ENCODE peak calls at places on chromosomes 13 and 19, in ten cellular contexts. A is mesendoderm; K is CD8-positive, alpha-beta T cell; Q is heart right ventricle; C is thoracic aorta; H is CD4-positive, CD25-positive, alpha-beta regulatory T cell; P is small intestine; O is CD8-positive, alpha-beta memory T cell; M is A549; N is GM23248. L is an unnamed sample.

GRCh38 chr13:105702441-105702840 is 833.0 kb downstream of the EFNB2 start:
- DNase-seq in K (no peak), H (no peak), Q (no peak), O (no peak), N (no peak), M (no peak), C (no peak), A (peak; percentile 5), P (no peak), L (no peak)

GRCh38 chr19:58387338-58388174 is 487 bp downstream of the RPS5 start:
- DNase-seq in Q (no peak), M (no peak), N (peak; percentile 34), O (no peak), A (peak; percentile 35), C (no peak), P (no peak), K (no peak), H (no peak), L (no peak)

GRCh38 chr13:113955235-113955634 is 18.6 kb downstream of the C13orf46 start:
- DNase-seq in M (no peak), K (no peak), P (no peak), C (no peak), O (no peak), Q (no peak), A (no peak), H (no peak), N (no peak), L (no peak)

GRCh38 chr13:27712421-27712820 is 79.9 kb upstream of the GSX1 start:
- DNase-seq in Q (peak; percentile 17), A (no peak), N (no peak), O (no peak), K (no peak), M (no peak), P (peak; percentile 42), H (peak; percentile 26), C (no peak), L (peak; percentile 50)

GRCh38 chr13:79869326-79869725 is 388.4 kb downstream of the NDFIP2 start:
- DNase-seq in A (peak; percentile 93), N (no peak), K (no peak), C (no peak), P (peak; percentile 66), Q (no peak), O (no peak), M (no peak), H (no peak), L (peak; percentile 8)

GRCh38 chr13:19927117-19927734 is 31.3 kb upstream of the ZMYM2 start:
- DNase-seq in A (peak; percentile 19), Q (no peak), H (peak; percentile 22), M (peak; percentile 34), K (no peak), O (no peak), P (peak; percentile 40), C (no peak), N (peak; percentile 34), L (no peak)

GRCh38 chr19:46963093-46963734 is 56.4 kb upstream of the NPAS1 start:
- DNase-seq in P (no peak), Q (no peak), A (no peak), K (no peak), C (no peak), N (peak; percentile 96), M (no peak), H (no peak), O (no peak), L (no peak)

GRCh38 chr13:59700281-59700680 is 463.4 kb downstream of the DIAPH3 start:
- DNase-seq in P (no peak), Q (no peak), H (no peak), O (no peak), A (no peak), M (no peak), K (no peak), C (no peak), N (peak; percentile 11), L (no peak)

GRCh38 chr13:109323338-109323737 is 463.0 kb downstream of the IRS2 start:
- DNase-seq in H (no peak), O (no peak), N (peak; percentile 18), P (no peak), A (no peak), C (no peak), Q (no peak), K (no peak), M (no peak), L (no peak)

GRCh38 chr19:36041831-36042230 is 9.2 kb upstream of the CLIP3 start:
- DNase-seq in H (no peak), P (no peak), N (peak; percentile 80), O (no peak), C (no peak), K (no peak), Q (no peak), M (no peak), A (peak; percentile 61), L (no peak)

GRCh38 chr13:26465514-26465913 is 92.0 kb upstream of the WASF3 start:
- DNase-seq in M (no peak), P (no peak), H (no peak), Q (peak; percentile 56), C (no peak), K (no peak), N (no peak), O (no peak), A (no peak), L (no peak)

DNA sequence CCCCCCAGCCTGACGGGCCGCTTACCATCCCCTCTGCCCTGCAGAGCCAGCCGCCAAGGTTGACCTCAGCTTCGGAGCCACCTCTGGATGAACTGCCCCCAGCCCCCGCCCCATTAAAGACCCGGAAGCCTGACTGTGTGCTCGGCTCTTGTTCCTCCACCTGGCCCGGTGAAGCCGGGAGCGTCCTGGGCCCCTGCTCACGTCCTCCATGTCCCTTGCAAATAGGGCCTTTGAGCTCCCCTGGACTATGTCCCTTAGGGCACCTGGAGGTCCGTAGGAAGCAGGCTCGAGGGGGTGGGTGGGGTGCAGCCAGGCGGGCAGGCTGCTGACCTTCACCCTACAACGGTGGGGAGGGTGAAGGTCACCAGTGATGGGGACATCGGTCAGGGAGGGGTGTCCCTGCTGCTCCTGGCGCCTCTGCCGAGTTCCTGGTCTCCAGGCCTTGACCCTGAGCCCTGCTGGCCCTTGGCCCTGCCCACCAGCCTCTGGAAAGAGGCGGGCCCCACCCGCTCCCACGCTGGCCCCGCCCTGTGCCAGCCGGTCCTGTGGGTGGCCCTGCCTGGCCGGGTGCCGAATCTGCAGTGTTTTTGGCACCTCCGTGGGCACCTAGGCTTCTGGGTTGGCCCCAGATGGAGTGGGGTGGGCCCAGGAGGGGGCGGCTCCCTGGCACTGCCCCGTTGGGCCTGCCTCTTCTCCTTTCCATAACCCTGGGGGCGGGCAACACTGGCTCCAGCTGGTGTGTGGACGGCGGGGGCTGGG is 3.3 kb downstream of the ATP5F1D start:
- DNase-seq in M (no peak), C (no peak), Q (peak; percentile 87), N (peak; percentile 65), O (peak; percentile 67), A (no peak), P (peak; percentile 91), H (no peak), K (no peak), L (peak; percentile 56)
- H3K4me1 ChIP-seq in M (peaks cover 56% of the 10 kb centered on the region), C (peaks cover 73% of the 10 kb centered on the region), Q (peaks cover 77% of the 10 kb centered on the region), N (peaks cover 37% of the 10 kb centered on the region), O (peaks cover 51% of the 10 kb centered on the region), A (no peaks in the 10 kb centered on the region), P (no peaks in the 10 kb centered on the region), H (peaks cover 51% of the 10 kb centered on the region), K (peaks cover 51% of the 10 kb centered on the region), L (peaks cover 42% of the 10 kb centered on the region)

GRCh38 chr13:33827152-33827551 is 9.2 kb downstream of the RFC3 start:
- DNase-seq in A (no peak), K (no peak), N (no peak), P (no peak), O (no peak), M (no peak), C (no peak), Q (no peak), H (no peak), L (no peak)
- H3K27ac ChIP-seq in A (no peak overlapping the region), K (no peak overlapping the region), N (no peak overlapping the region), P (no peak overlapping the region), O (no peak overlapping the region), M (peak overlapping the region; percentile 43), C (no peak overlapping the region), Q (no peak overlapping the region), H (no peak overlapping the region), L (no peak overlapping the region)

GRCh38 chr19:31350033-31350692 is 927 bp upstream of the TSHZ3 start:
- DNase-seq in O (no peak), H (peak; percentile 13), M (no peak), P (no peak), N (peak; percentile 69), K (no peak), Q (peak; percentile 44), A (no peak), C (no peak), L (no peak)
- H3K4me1 ChIP-seq in O (peaks cover 13% of the 10 kb centered on the region), H (peaks cover 53% of the 10 kb centered on the region), M (peaks cover 4% of the 10 kb centered on the region), P (no peaks in the 10 kb centered on the region), N (peaks cover 14% of the 10 kb centered on the region), K (peaks cover 22% of the 10 kb centered on the region), Q (peaks cover 46% of the 10 kb centered on the region), A (peaks cover 5% of the 10 kb centered on the region), C (peaks cover 47% of the 10 kb centered on the region), L (no peaks in the 10 kb centered on the region)

GRCh38 chr13:98541701-98542203 is 35.2 kb downstream of the STK24 start:
- DNase-seq in Q (no peak), K (no peak), M (no peak), A (no peak), P (peak; percentile 94), C (no peak), O (no peak), H (no peak), N (peak; percentile 63), L (no peak)

GRCh38 chr13:98541211-98541610 is 35.7 kb downstream of the STK24 start:
- DNase-seq in K (no peak), Q (no peak), M (no peak), C (no peak), P (no peak), H (no peak), A (no peak), N (peak; percentile 63), O (no peak), L (no peak)

GRCh38 chr13:98543380-98544104 is 33.4 kb downstream of the STK24 start:
- DNase-seq in Q (no peak), K (no peak), H (no peak), P (no peak), A (no peak), O (no peak), M (no peak), N (peak; percentile 34), C (no peak), L (no peak)

GRCh38 chr13:98544105-98544710 is 32.7 kb downstream of the STK24 start:
- DNase-seq in A (no peak), H (no peak), O (no peak), C (no peak), M (no peak), Q (no peak), K (no peak), N (no peak), P (peak; percentile 82), L (no peak)

DNA sequence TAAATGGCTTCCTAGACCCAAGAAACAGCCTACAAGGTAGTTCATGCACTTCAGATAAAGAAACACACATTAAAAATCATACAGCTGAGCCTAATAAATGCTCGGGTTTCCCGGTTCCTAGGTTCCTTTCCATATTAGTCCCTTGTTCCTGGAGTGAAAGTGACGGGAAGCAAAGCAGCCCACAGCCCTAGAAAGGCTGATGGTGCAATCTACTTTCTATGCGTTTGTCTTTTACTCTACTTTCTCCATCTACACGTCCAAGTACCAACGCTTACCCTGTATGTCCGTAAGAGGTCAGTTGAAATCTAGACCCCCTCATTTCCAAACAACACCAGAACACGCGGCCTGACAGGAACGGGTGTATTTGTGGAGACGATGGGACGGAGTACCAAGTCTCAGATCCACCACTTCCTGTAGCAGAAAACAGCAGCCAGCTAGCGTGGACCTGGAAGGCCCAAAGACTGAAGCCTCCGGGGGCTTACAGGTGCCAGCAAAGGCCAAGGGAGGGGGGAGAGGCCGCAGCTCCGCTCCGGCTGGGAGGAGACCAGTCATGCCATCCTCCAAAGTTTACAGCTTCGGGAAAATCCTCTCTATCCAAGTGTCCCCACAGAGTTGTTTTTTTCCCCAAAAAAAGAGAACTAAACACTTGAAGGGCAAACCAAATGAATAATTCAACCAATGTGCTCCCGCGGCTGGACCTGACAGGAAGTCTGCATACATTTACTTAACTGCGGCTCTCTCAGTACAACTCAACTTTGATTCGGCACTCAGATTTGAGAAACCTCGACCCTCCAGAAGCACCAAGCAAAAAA is 34.1 kb downstream of the STK24 start:
- DNase-seq in P (no peak), H (peak; percentile 32), M (no peak), Q (no peak), A (no peak), O (no peak), C (no peak), N (peak; percentile 35), K (no peak), L (no peak)
- H3K27ac ChIP-seq in P (peak overlapping the region; percentile 81), H (peak overlapping the region; percentile 43), M (no peak overlapping the region), Q (peak overlapping the region; percentile 85), A (no peak overlapping the region), O (no peak overlapping the region), C (no peak overlapping the region), N (peak overlapping the region; percentile 64), K (no peak overlapping the region), L (peak overlapping the region; percentile 53)